ENCODE peak calls at places on chromosomes 4 and X, in six cellular contexts. G is mesendoderm, V is trophoblast cell, J is H9, L is IMR-90, Z is neuronal stem cell. Y is an unnamed sample.

GRCh38 chr4:185863946-185864345 is 52.0 kb upstream of the SORBS2 start:
- DNase-seq in G (no peak), V (no peak), J (no peak), L (no peak), Z (no peak), Y (no peak)

GRCh38 chrX:139691843-139692505 is 16.0 kb downstream of the MCF2 start:
- DNase-seq in G (peak; percentile 23), V (no peak), J (peak; percentile 33), L (no peak), Z (peak; percentile 9), Y (no peak)

GRCh38 chr4:73404042-73404441 is at the start of gene ALB:
- DNase-seq in G (no peak), V (no peak), J (no peak), L (no peak), Z (no peak), Y (no peak)

GRCh38 chr4:122702939-122703338 is 29.6 kb upstream of the BBS12 start:
- DNase-seq in G (no peak), V (no peak), J (no peak), L (no peak), Z (no peak), Y (no peak)

GRCh38 chr4:118352843-118353373 is at the start of gene PRSS12:
- DNase-seq in G (peak; percentile 89), V (peak; percentile 67), J (peak; percentile 86), L (peak; percentile 75), Z (peak; percentile 77), Y (peak; percentile 70)

GRCh38 chr4:8739820-8740665 is 131.6 kb downstream of the HMX1 start:
- DNase-seq in G (peak; percentile 9), V (no peak), J (peak; percentile 32), L (no peak), Z (no peak), Y (no peak)

GRCh38 chrX:152601848-152602616 is 35.7 kb upstream of the GABRQ start:
- DNase-seq in G (peak; percentile 56), V (no peak), J (peak; percentile 40), L (no peak), Z (no peak), Y (no peak)

GRCh38 chr4:153060191-153060590 is 124.1 kb downstream of the FHDC1 start:
- DNase-seq in G (no peak), V (no peak), J (no peak), L (no peak), Z (no peak), Y (no peak)

GRCh38 chrX:150693782-150694574 is 782 bp downstream of the MTMR1 start:
- DNase-seq in G (peak; percentile 56), V (peak; percentile 92), J (peak; percentile 68), L (peak; percentile 79), Z (no peak), Y (peak; percentile 79)

GRCh38 chr4:1447676-1448588 is 41.7 kb upstream of the NKX1-1 start:
- DNase-seq in G (no peak), V (no peak), J (no peak), L (no peak), Z (no peak), Y (no peak)
- H4K8ac ChIP-seq in G (no peak overlapping the region), V (no peak overlapping the region), J (no peak overlapping the region), L (no peak overlapping the region), Z (no peak overlapping the region), Y (no peak overlapping the region)

DNA sequence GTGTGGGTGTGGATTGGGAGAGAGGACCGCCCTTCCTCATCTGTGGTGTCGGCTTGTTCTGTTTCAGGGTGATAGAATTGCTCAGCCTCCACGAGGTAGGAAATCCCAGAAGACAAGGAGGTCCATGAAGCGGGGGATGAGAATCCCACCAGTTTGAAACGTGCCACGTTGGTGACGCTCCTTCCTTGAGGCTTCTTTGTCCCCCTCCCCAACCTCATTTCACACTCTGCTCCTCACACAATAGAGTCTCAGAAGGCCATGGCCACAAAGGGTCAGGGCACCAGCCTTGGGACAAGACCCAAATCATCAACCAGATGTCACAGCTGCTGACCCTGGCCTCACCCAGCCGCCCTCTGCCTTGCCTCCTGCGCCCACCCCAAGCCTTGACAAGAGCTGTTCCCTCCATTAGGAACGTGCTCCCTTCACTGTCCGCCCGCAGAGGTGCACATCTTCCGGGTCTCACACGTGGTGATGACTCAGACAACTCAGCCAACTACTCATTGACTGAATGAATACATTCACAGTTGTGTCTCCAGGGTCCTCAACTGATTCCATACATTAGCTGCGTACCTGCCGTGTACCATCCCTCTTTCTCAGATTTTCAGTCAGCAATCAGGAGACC is 18.3 kb downstream of the BLOC1S4 start:
- DNase-seq in G (no peak), V (no peak), J (no peak), L (no peak), Z (no peak), Y (no peak)
- H4K8ac ChIP-seq in G (no peak overlapping the region), V (no peak overlapping the region), J (no peak overlapping the region), L (no peak overlapping the region), Z (peak overlapping the region; percentile 31), Y (no peak overlapping the region)

GRCh38 chr4:169791527-169792156 is 33.9 kb upstream of the HPF1 start:
- DNase-seq in G (peak; percentile 78), V (peak; percentile 90), J (peak; percentile 66), L (peak; percentile 55), Z (peak; percentile 46), Y (peak; percentile 75)
- H4K8ac ChIP-seq in G (no peak overlapping the region), V (no peak overlapping the region), J (no peak overlapping the region), L (no peak overlapping the region), Z (no peak overlapping the region), Y (no peak overlapping the region)

DNA sequence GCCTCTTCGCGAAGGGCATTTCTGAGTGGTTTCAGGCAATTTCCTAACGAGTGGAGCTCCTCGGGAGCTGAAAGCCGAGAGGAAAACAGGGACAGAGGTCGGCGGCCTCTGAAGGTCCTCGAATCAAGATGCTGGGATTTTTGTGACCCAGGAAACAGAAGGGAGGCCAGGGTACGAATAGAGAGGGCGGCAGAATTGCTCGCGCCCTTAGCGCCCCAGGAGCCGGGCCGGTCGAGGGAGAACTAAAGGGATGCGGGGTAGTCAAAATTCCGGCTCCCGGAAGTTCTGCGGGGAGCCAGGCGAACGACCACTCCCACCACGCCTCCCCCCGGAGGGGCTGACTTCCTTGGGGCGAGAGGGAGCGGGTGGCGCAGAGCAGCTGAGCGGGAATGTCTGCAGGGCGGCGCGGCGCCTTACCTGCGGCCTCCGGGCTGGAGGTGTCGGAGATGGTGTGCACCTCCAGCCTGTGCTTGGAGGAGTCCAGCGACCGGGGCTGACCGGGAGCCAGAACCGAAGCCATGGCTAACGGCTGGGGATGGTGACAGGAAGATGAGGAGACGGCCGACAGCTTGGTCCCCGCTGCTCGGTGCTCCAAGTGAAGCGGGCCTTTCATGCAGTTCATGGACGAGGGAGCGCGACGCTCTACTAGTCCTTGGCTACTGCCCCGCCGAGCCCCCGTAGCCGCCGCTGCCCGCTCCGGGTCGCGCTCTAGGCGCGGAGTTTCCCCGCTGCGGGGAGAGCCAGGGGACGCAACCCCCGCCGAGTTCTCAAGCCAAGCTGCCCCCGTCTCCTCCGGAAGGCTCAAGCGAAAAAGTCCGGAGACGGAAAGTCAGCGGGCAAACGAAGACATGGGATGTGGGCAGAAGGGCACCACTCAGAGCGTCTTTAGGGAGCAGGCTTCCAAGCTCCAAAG is 782 bp downstream of the PITX2 start:
- DNase-seq in G (peak; percentile 89), V (peak; percentile 44), J (peak; percentile 67), L (no peak), Z (peak; percentile 35), Y (peak; percentile 68)
- H4K8ac ChIP-seq in G (no peak overlapping the region), V (no peak overlapping the region), J (no peak overlapping the region), L (no peak overlapping the region), Z (no peak overlapping the region), Y (peak overlapping the region; percentile 75)

GRCh38 chrX:63784902-63785692 is at the start of gene ARHGEF9:
- DNase-seq in G (peak; percentile 78), V (no peak), J (peak; percentile 72), L (no peak), Z (peak; percentile 44), Y (peak; percentile 22)

DNA sequence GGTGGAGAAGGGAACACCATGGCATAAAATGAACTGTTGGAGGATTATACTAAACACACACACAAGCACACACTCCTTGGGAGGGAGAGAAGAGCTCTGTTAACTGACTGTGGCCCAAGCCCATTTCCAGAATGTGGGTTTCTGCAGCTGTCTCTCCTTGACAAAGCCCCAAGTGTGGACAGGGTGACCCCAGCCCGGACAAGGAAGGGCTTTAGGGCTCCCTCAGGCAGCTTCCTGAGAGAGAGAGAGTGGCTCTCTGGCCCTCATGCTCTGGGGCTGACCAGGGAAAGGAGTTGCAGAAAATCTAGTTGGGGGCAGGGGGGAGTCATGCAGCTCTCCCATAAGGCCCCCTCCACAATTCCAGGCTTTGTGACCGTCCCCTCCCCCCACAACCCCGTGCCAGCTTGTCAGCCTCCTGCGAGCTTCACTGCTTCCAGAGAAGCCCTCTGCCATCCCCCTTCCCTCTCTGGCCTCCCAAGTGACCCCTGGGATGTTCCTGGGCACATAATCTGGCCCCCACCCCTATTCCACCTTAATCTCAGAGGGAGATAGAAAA is 590 bp downstream of the ARHGEF9 start:
- DNase-seq in G (peak; percentile 0), V (no peak), J (no peak), L (no peak), Z (no peak), Y (no peak)
- H4K8ac ChIP-seq in G (no peak overlapping the region), V (no peak overlapping the region), J (no peak overlapping the region), L (no peak overlapping the region), Z (no peak overlapping the region), Y (peak overlapping the region; percentile 72)

DNA sequence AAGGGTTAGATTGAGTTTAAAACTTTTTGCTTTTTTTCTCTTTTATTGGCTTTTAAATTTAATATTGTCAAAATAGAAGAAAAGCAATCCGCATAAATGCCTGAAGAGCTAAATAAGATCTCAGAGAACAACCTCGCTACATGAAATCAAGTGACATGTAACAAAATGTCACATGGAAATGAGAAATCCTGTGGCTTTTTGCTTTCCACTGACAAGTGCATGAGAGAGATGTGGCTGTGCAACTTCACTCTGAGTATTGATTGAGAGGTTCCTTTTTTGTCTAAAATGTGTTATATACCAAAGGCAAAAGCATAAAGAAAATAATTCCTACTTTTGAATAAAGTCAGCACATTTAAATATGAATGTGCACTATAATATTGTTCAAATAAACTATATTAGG is 263.5 kb downstream of the MAPK10 start:
- DNase-seq in G (no peak), V (no peak), J (no peak), L (no peak), Z (no peak), Y (no peak)
- H4K8ac ChIP-seq in G (no peak overlapping the region), V (no peak overlapping the region), J (no peak overlapping the region), L (no peak overlapping the region), Z (no peak overlapping the region), Y (no peak overlapping the region)

DNA sequence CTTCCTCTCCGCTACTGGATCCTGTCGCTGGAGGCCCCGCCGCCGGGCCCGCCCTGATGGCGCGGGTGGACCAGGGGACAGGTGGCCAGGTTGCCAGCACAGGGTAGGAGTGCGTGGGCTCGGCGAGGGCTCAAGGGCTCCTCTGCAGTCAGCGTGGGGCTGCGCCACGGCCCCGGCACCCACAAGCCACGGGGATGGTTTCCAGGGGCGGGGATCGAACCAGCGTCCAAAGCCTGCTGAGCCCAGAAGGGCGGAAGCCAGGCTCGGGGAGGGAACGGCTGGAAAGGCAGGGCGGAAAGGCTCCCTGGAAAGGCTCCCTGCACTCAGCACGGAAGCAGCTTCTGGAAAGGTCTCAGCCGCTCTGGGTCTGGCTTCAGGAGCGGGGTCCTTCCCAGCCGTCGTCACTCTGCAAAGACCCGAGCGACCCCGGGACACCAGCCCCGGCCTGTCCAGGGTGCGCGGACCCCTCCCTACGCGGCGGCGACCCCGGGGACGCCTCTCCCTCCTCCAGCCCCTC is 114.0 kb upstream of the NKX1-1 start:
- DNase-seq in G (peak; percentile 14), V (no peak), J (no peak), L (no peak), Z (no peak), Y (no peak)
- H4K8ac ChIP-seq in G (no peak overlapping the region), V (no peak overlapping the region), J (no peak overlapping the region), L (no peak overlapping the region), Z (peak overlapping the region; percentile 48), Y (no peak overlapping the region)

Y was measured in mesenchymal stem cell.